ENCODE peak calls at places on chromosomes 1 and 21, in eight cellular contexts. One of them, this sample, is unnamed.

GRCh38 chr1:152926091-152926490 is 17.7 kb downstream of the IVL start:
- DNase-seq in effector memory CD4-positive, alpha-beta T cell: no peak
- DNase-seq in heart left ventricle: no peak
- DNase-seq in MM.1S: peak
- DNase-seq in RWPE2: no peak
- DNase-seq in keratinocyte: no peak
- DNase-seq in tibial artery: no peak
- DNase-seq in A549: peak
- DNase-seq in this sample: no peak

GRCh38 chr1:1959840-1960479 is 40.9 kb upstream of the TMEM52 start:
- DNase-seq in effector memory CD4-positive, alpha-beta T cell: peak
- DNase-seq in heart left ventricle: peak
- DNase-seq in MM.1S: peak
- DNase-seq in RWPE2: peak
- DNase-seq in keratinocyte: peak
- DNase-seq in tibial artery: peak
- DNase-seq in A549: peak
- DNase-seq in this sample: peak

GRCh38 chr1:998051-998821 is 1.7 kb downstream of the HES4 start:
- DNase-seq in effector memory CD4-positive, alpha-beta T cell: no peak
- DNase-seq in heart left ventricle: peak
- DNase-seq in MM.1S: no peak
- DNase-seq in RWPE2: peak
- DNase-seq in keratinocyte: no peak
- DNase-seq in tibial artery: peak
- DNase-seq in A549: no peak
- DNase-seq in this sample: no peak

GRCh38 chr21:17506936-17507335 is 5.9 kb upstream of the CXADR start:
- DNase-seq in effector memory CD4-positive, alpha-beta T cell: no peak
- DNase-seq in heart left ventricle: no peak
- DNase-seq in MM.1S: no peak
- DNase-seq in RWPE2: no peak
- DNase-seq in keratinocyte: no peak
- DNase-seq in tibial artery: no peak
- DNase-seq in A549: no peak
- DNase-seq in this sample: no peak

GRCh38 chr1:246566808-246567154 is 525 bp downstream of the CNST start:
- DNase-seq in effector memory CD4-positive, alpha-beta T cell: no peak
- DNase-seq in heart left ventricle: no peak
- DNase-seq in MM.1S: peak
- DNase-seq in RWPE2: no peak
- DNase-seq in keratinocyte: no peak
- DNase-seq in tibial artery: no peak
- DNase-seq in A549: no peak
- DNase-seq in this sample: no peak

GRCh38 chr1:18883079-18883478 is 19.3 kb downstream of the ALDH4A1 start:
- DNase-seq in effector memory CD4-positive, alpha-beta T cell: no peak
- DNase-seq in heart left ventricle: no peak
- DNase-seq in MM.1S: no peak
- DNase-seq in RWPE2: no peak
- DNase-seq in keratinocyte: no peak
- DNase-seq in tibial artery: no peak
- DNase-seq in A549: no peak
- DNase-seq in this sample: no peak

GRCh38 chr1:113438505-113439271 is 48.4 kb downstream of the MAGI3 start:
- DNase-seq in effector memory CD4-positive, alpha-beta T cell: no peak
- DNase-seq in heart left ventricle: no peak
- DNase-seq in MM.1S: no peak
- DNase-seq in RWPE2: no peak
- DNase-seq in keratinocyte: no peak
- DNase-seq in tibial artery: no peak
- DNase-seq in A549: no peak
- DNase-seq in this sample: no peak

GRCh38 chr1:52159033-52159789 is 17.3 kb downstream of the ZFYVE9 start:
- DNase-seq in effector memory CD4-positive, alpha-beta T cell: no peak
- DNase-seq in heart left ventricle: no peak
- DNase-seq in MM.1S: no peak
- DNase-seq in RWPE2: no peak
- DNase-seq in keratinocyte: peak
- DNase-seq in tibial artery: no peak
- DNase-seq in A549: peak
- DNase-seq in this sample: no peak

GRCh38 chr1:200699871-200700270 is 30.2 kb upstream of the DDX59 start:
- DNase-seq in effector memory CD4-positive, alpha-beta T cell: no peak
- DNase-seq in heart left ventricle: no peak
- DNase-seq in MM.1S: peak
- DNase-seq in RWPE2: no peak
- DNase-seq in keratinocyte: no peak
- DNase-seq in tibial artery: no peak
- DNase-seq in A549: peak
- DNase-seq in this sample: no peak

GRCh38 chr1:34125721-34126380 is 39.2 kb downstream of the CSMD2 start:
- DNase-seq in effector memory CD4-positive, alpha-beta T cell: no peak
- DNase-seq in heart left ventricle: no peak
- DNase-seq in MM.1S: no peak
- DNase-seq in RWPE2: no peak
- DNase-seq in keratinocyte: no peak
- DNase-seq in tibial artery: no peak
- DNase-seq in A549: no peak
- DNase-seq in this sample: no peak

GRCh38 chr1:67664048-67664447 is 21.0 kb upstream of the GADD45A start:
- DNase-seq in effector memory CD4-positive, alpha-beta T cell: no peak
- DNase-seq in heart left ventricle: no peak
- DNase-seq in MM.1S: no peak
- DNase-seq in RWPE2: no peak
- DNase-seq in keratinocyte: no peak
- DNase-seq in tibial artery: no peak
- DNase-seq in A549: no peak
- DNase-seq in this sample: no peak

GRCh38 chr1:153663211-153663610 is 4.7 kb downstream of the SNAPIN start:
- DNase-seq in effector memory CD4-positive, alpha-beta T cell: no peak
- DNase-seq in heart left ventricle: no peak
- DNase-seq in MM.1S: no peak
- DNase-seq in RWPE2: no peak
- DNase-seq in keratinocyte: no peak
- DNase-seq in tibial artery: no peak
- DNase-seq in A549: no peak
- DNase-seq in this sample: no peak

GRCh38 chr1:168476588-168477379 is 67.0 kb downstream of the XCL2 start:
- DNase-seq in effector memory CD4-positive, alpha-beta T cell: no peak
- DNase-seq in heart left ventricle: no peak
- DNase-seq in MM.1S: no peak
- DNase-seq in RWPE2: peak
- DNase-seq in keratinocyte: peak
- DNase-seq in tibial artery: no peak
- DNase-seq in A549: no peak
- DNase-seq in this sample: peak

GRCh38 chr1:92399076-92399475 is 87.6 kb downstream of the GFI1 start:
- DNase-seq in effector memory CD4-positive, alpha-beta T cell: no peak
- DNase-seq in heart left ventricle: no peak
- DNase-seq in MM.1S: no peak
- DNase-seq in RWPE2: no peak
- DNase-seq in keratinocyte: no peak
- DNase-seq in tibial artery: no peak
- DNase-seq in A549: no peak
- DNase-seq in this sample: no peak

GRCh38 chr1:226017070-226017469 is 17.9 kb upstream of the SDE2 start:
- DNase-seq in effector memory CD4-positive, alpha-beta T cell: no peak
- DNase-seq in heart left ventricle: no peak
- DNase-seq in MM.1S: no peak
- DNase-seq in RWPE2: no peak
- DNase-seq in keratinocyte: no peak
- DNase-seq in tibial artery: no peak
- DNase-seq in A549: no peak
- DNase-seq in this sample: no peak

GRCh38 chr1:211830055-211830329 is 571 bp downstream of the LPGAT1 start:
- DNase-seq in effector memory CD4-positive, alpha-beta T cell: no peak
- DNase-seq in heart left ventricle: no peak
- DNase-seq in MM.1S: peak
- DNase-seq in RWPE2: no peak
- DNase-seq in keratinocyte: no peak
- DNase-seq in tibial artery: no peak
- DNase-seq in A549: no peak
- DNase-seq in this sample: no peak

GRCh38 chr1:184387871-184388670 is 1.2 kb downstream of the C1orf21 start:
- DNase-seq in effector memory CD4-positive, alpha-beta T cell: no peak
- DNase-seq in heart left ventricle: peak
- DNase-seq in MM.1S: peak
- DNase-seq in RWPE2: no peak
- DNase-seq in keratinocyte: peak
- DNase-seq in tibial artery: no peak
- DNase-seq in A549: peak
- DNase-seq in this sample: peak

GRCh38 chr1:19452221-19452663 is 33.1 kb downstream of the CAPZB start:
- DNase-seq in effector memory CD4-positive, alpha-beta T cell: no peak
- DNase-seq in heart left ventricle: no peak
- DNase-seq in MM.1S: no peak
- DNase-seq in RWPE2: no peak
- DNase-seq in keratinocyte: no peak
- DNase-seq in tibial artery: peak
- DNase-seq in A549: no peak
- DNase-seq in this sample: no peak

GRCh38 chr1:10730985-10731384 is 65.5 kb downstream of the CASZ1 start:
- DNase-seq in effector memory CD4-positive, alpha-beta T cell: no peak
- DNase-seq in heart left ventricle: no peak
- DNase-seq in MM.1S: no peak
- DNase-seq in RWPE2: no peak
- DNase-seq in keratinocyte: peak
- DNase-seq in tibial artery: no peak
- DNase-seq in A549: peak
- DNase-seq in this sample: peak

GRCh38 chr1:24321712-24322635 is 2.8 kb downstream of the GRHL3 start:
- DNase-seq in effector memory CD4-positive, alpha-beta T cell: peak
- DNase-seq in heart left ventricle: peak
- DNase-seq in MM.1S: peak
- DNase-seq in RWPE2: peak
- DNase-seq in keratinocyte: peak
- DNase-seq in tibial artery: no peak
- DNase-seq in A549: no peak
- DNase-seq in this sample: peak

GRCh38 chr1:221576268-221576667 is 165.6 kb downstream of the DUSP10 start:
- DNase-seq in effector memory CD4-positive, alpha-beta T cell: no peak
- DNase-seq in heart left ventricle: no peak
- DNase-seq in MM.1S: peak
- DNase-seq in RWPE2: no peak
- DNase-seq in keratinocyte: no peak
- DNase-seq in tibial artery: no peak
- DNase-seq in A549: peak
- DNase-seq in this sample: peak

GRCh38 chr1:172146149-172146850 is 274.2 kb upstream of the C1orf105 start:
- DNase-seq in effector memory CD4-positive, alpha-beta T cell: no peak
- DNase-seq in heart left ventricle: no peak
- DNase-seq in MM.1S: no peak
- DNase-seq in RWPE2: no peak
- DNase-seq in keratinocyte: no peak
- DNase-seq in tibial artery: no peak
- DNase-seq in A549: no peak
- DNase-seq in this sample: peak

GRCh38 chr1:172145656-172146055 is 274.8 kb upstream of the C1orf105 start:
- DNase-seq in effector memory CD4-positive, alpha-beta T cell: no peak
- DNase-seq in heart left ventricle: no peak
- DNase-seq in MM.1S: no peak
- DNase-seq in RWPE2: no peak
- DNase-seq in keratinocyte: no peak
- DNase-seq in tibial artery: no peak
- DNase-seq in A549: no peak
- DNase-seq in this sample: no peak

GRCh38 chr1:172143384-172144025 is 277.0 kb upstream of the C1orf105 start:
- DNase-seq in effector memory CD4-positive, alpha-beta T cell: no peak
- DNase-seq in heart left ventricle: no peak
- DNase-seq in MM.1S: no peak
- DNase-seq in RWPE2: no peak
- DNase-seq in keratinocyte: no peak
- DNase-seq in tibial artery: no peak
- DNase-seq in A549: no peak
- DNase-seq in this sample: no peak

GRCh38 chr1:172144445-172145060 is 275.9 kb upstream of the C1orf105 start:
- DNase-seq in effector memory CD4-positive, alpha-beta T cell: no peak
- DNase-seq in heart left ventricle: peak
- DNase-seq in MM.1S: no peak
- DNase-seq in RWPE2: no peak
- DNase-seq in keratinocyte: no peak
- DNase-seq in tibial artery: peak
- DNase-seq in A549: no peak
- DNase-seq in this sample: no peak

DNA sequence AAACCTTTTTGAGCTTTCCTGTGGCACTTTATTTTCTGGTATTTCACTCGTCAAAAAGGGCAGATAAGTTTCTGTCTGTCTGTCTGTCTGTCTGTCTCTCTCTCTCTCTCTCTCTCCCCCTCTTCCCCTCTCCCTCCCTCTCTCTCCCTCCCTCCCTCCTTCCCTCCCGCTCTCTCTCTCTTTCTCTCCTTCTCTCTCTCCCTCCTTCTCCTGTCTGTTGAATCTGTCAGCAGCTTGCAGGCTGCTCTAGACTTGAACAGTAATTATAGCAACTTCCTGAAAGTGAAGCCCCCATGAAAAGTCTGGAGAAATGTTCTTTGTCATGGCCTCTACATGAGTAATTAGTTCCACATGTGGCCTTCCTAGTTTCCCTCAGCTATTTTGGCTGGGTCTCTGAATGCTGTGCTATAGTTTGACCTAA is 275.2 kb upstream of the C1orf105 start:
- DNase-seq in effector memory CD4-positive, alpha-beta T cell: no peak
- DNase-seq in heart left ventricle: no peak
- DNase-seq in MM.1S: no peak
- DNase-seq in RWPE2: no peak
- DNase-seq in keratinocyte: no peak
- DNase-seq in tibial artery: no peak
- DNase-seq in A549: no peak
- DNase-seq in this sample: no peak
- H3K27ac ChIP-seq in effector memory CD4-positive, alpha-beta T cell: no peak
- H3K27ac ChIP-seq in heart left ventricle: peak
- H3K27ac ChIP-seq in MM.1S: no peak
- H3K27ac ChIP-seq in RWPE2: no peak
- H3K27ac ChIP-seq in keratinocyte: no peak
- H3K27ac ChIP-seq in tibial artery: peak
- H3K27ac ChIP-seq in A549: no peak
- H3K27ac ChIP-seq in this sample: no peak

GRCh38 chr21:38987551-38988210 is 182.0 kb downstream of the ETS2 start:
- DNase-seq in effector memory CD4-positive, alpha-beta T cell: no peak
- DNase-seq in heart left ventricle: no peak
- DNase-seq in MM.1S: no peak
- DNase-seq in RWPE2: no peak
- DNase-seq in keratinocyte: no peak
- DNase-seq in tibial artery: no peak
- DNase-seq in A549: no peak
- DNase-seq in this sample: no peak
- H3K27ac ChIP-seq in effector memory CD4-positive, alpha-beta T cell: no peak
- H3K27ac ChIP-seq in heart left ventricle: peak
- H3K27ac ChIP-seq in MM.1S: no peak
- H3K27ac ChIP-seq in RWPE2: no peak
- H3K27ac ChIP-seq in keratinocyte: no peak
- H3K27ac ChIP-seq in tibial artery: peak
- H3K27ac ChIP-seq in A549: no peak
- H3K27ac ChIP-seq in this sample: no peak

GRCh38 chr1:185774384-185774783 is 40.2 kb downstream of the HMCN1 start:
- DNase-seq in effector memory CD4-positive, alpha-beta T cell: no peak
- DNase-seq in heart left ventricle: no peak
- DNase-seq in MM.1S: no peak
- DNase-seq in RWPE2: no peak
- DNase-seq in keratinocyte: no peak
- DNase-seq in tibial artery: no peak
- DNase-seq in A549: no peak
- DNase-seq in this sample: no peak
- H3K27ac ChIP-seq in effector memory CD4-positive, alpha-beta T cell: no peak
- H3K27ac ChIP-seq in heart left ventricle: no peak
- H3K27ac ChIP-seq in MM.1S: no peak
- H3K27ac ChIP-seq in RWPE2: no peak
- H3K27ac ChIP-seq in keratinocyte: no peak
- H3K27ac ChIP-seq in tibial artery: no peak
- H3K27ac ChIP-seq in A549: no peak
- H3K27ac ChIP-seq in this sample: no peak

GRCh38 chr1:231631717-231632116 is 5.1 kb downstream of the DISC1 start:
- DNase-seq in effector memory CD4-positive, alpha-beta T cell: no peak
- DNase-seq in heart left ventricle: no peak
- DNase-seq in MM.1S: no peak
- DNase-seq in RWPE2: no peak
- DNase-seq in keratinocyte: no peak
- DNase-seq in tibial artery: no peak
- DNase-seq in A549: no peak
- DNase-seq in this sample: no peak
- H3K27ac ChIP-seq in effector memory CD4-positive, alpha-beta T cell: no peak
- H3K27ac ChIP-seq in heart left ventricle: no peak
- H3K27ac ChIP-seq in MM.1S: no peak
- H3K27ac ChIP-seq in RWPE2: no peak
- H3K27ac ChIP-seq in keratinocyte: no peak
- H3K27ac ChIP-seq in tibial artery: no peak
- H3K27ac ChIP-seq in A549: no peak
- H3K27ac ChIP-seq in this sample: no peak

This sample was measured in epithelial cell of prostate.